ENCODE peak calls at places on chromosomes 2 and 18, in eight cellular contexts. One of them, this sample, is unnamed.

GRCh38 chr2:233600361-233600760 is 17.1 kb upstream of the UGT1A8 start:
- DNase-seq in stimulated activated naive B cell treated with anti-CD40 and anti-IgM and Interleukin-4, amounts not matched to agents 10 μg/mL and 1 μg/mL and 100 μg/mL, for 72 hours: no peak
- DNase-seq in kidney tubule cell: peak
- DNase-seq in breast epithelium: no peak
- DNase-seq in posterior cingulate gyrus: no peak
- DNase-seq in frontal cortex: no peak
- DNase-seq in choroid plexus epithelial cell: peak
- DNase-seq in T follicular helper cell: no peak
- DNase-seq in this sample: no peak

GRCh38 chr2:94881070-94881469 is 9.8 kb downstream of the TEKT4 start:
- DNase-seq in stimulated activated naive B cell treated with anti-CD40 and anti-IgM and Interleukin-4, amounts not matched to agents 10 μg/mL and 1 μg/mL and 100 μg/mL, for 72 hours: no peak
- DNase-seq in T follicular helper cell: no peak
- DNase-seq in frontal cortex: no peak
- DNase-seq in kidney tubule cell: no peak
- DNase-seq in posterior cingulate gyrus: no peak
- DNase-seq in breast epithelium: no peak
- DNase-seq in choroid plexus epithelial cell: no peak
- DNase-seq in this sample: no peak

GRCh38 chr2:108219688-108220087 is 20.1 kb upstream of the SULT1C3 start:
- DNase-seq in choroid plexus epithelial cell: no peak
- DNase-seq in posterior cingulate gyrus: no peak
- DNase-seq in kidney tubule cell: no peak
- DNase-seq in breast epithelium: no peak
- DNase-seq in stimulated activated naive B cell treated with anti-CD40 and anti-IgM and Interleukin-4, amounts not matched to agents 10 μg/mL and 1 μg/mL and 100 μg/mL, for 72 hours: no peak
- DNase-seq in frontal cortex: no peak
- DNase-seq in T follicular helper cell: no peak
- DNase-seq in this sample: no peak

GRCh38 chr2:106261871-106262321 is 67.8 kb upstream of the UXS1 start:
- DNase-seq in T follicular helper cell: no peak
- DNase-seq in posterior cingulate gyrus: no peak
- DNase-seq in stimulated activated naive B cell treated with anti-CD40 and anti-IgM and Interleukin-4, amounts not matched to agents 10 μg/mL and 1 μg/mL and 100 μg/mL, for 72 hours: no peak
- DNase-seq in kidney tubule cell: no peak
- DNase-seq in frontal cortex: no peak
- DNase-seq in breast epithelium: peak
- DNase-seq in choroid plexus epithelial cell: no peak
- DNase-seq in this sample: no peak

GRCh38 chr2:19352946-19353720 is 5.3 kb downstream of the OSR1 start:
- DNase-seq in breast epithelium: no peak
- DNase-seq in kidney tubule cell: no peak
- DNase-seq in choroid plexus epithelial cell: no peak
- DNase-seq in stimulated activated naive B cell treated with anti-CD40 and anti-IgM and Interleukin-4, amounts not matched to agents 10 μg/mL and 1 μg/mL and 100 μg/mL, for 72 hours: no peak
- DNase-seq in frontal cortex: no peak
- DNase-seq in posterior cingulate gyrus: no peak
- DNase-seq in T follicular helper cell: no peak
- DNase-seq in this sample: no peak

GRCh38 chr2:223949241-223949640 is 4.1 kb upstream of the WDFY1 start:
- DNase-seq in frontal cortex: no peak
- DNase-seq in T follicular helper cell: no peak
- DNase-seq in choroid plexus epithelial cell: no peak
- DNase-seq in breast epithelium: no peak
- DNase-seq in kidney tubule cell: no peak
- DNase-seq in stimulated activated naive B cell treated with anti-CD40 and anti-IgM and Interleukin-4, amounts not matched to agents 10 μg/mL and 1 μg/mL and 100 μg/mL, for 72 hours: no peak
- DNase-seq in posterior cingulate gyrus: no peak
- DNase-seq in this sample: no peak

GRCh38 chr18:31100598-31101147 is 1.5 kb downstream of the DSC2 start:
- DNase-seq in frontal cortex: no peak
- DNase-seq in breast epithelium: peak
- DNase-seq in choroid plexus epithelial cell: no peak
- DNase-seq in T follicular helper cell: no peak
- DNase-seq in kidney tubule cell: peak
- DNase-seq in stimulated activated naive B cell treated with anti-CD40 and anti-IgM and Interleukin-4, amounts not matched to agents 10 μg/mL and 1 μg/mL and 100 μg/mL, for 72 hours: no peak
- DNase-seq in posterior cingulate gyrus: peak
- DNase-seq in this sample: no peak

GRCh38 chr18:76914314-76914713 is 92.0 kb downstream of the ZNF236 start:
- DNase-seq in posterior cingulate gyrus: no peak
- DNase-seq in choroid plexus epithelial cell: no peak
- DNase-seq in stimulated activated naive B cell treated with anti-CD40 and anti-IgM and Interleukin-4, amounts not matched to agents 10 μg/mL and 1 μg/mL and 100 μg/mL, for 72 hours: peak
- DNase-seq in T follicular helper cell: no peak
- DNase-seq in frontal cortex: no peak
- DNase-seq in breast epithelium: no peak
- DNase-seq in kidney tubule cell: no peak
- DNase-seq in this sample: no peak

GRCh38 chr2:127161176-127162136 is 54.5 kb upstream of the BIN1 start:
- DNase-seq in frontal cortex: no peak
- DNase-seq in kidney tubule cell: peak
- DNase-seq in choroid plexus epithelial cell: peak
- DNase-seq in posterior cingulate gyrus: no peak
- DNase-seq in breast epithelium: no peak
- DNase-seq in T follicular helper cell: no peak
- DNase-seq in stimulated activated naive B cell treated with anti-CD40 and anti-IgM and Interleukin-4, amounts not matched to agents 10 μg/mL and 1 μg/mL and 100 μg/mL, for 72 hours: no peak
- DNase-seq in this sample: no peak

GRCh38 chr2:231397011-231397927 is 1.8 kb downstream of the B3GNT7 start:
- DNase-seq in kidney tubule cell: no peak
- DNase-seq in breast epithelium: no peak
- DNase-seq in frontal cortex: no peak
- DNase-seq in choroid plexus epithelial cell: no peak
- DNase-seq in posterior cingulate gyrus: no peak
- DNase-seq in T follicular helper cell: no peak
- DNase-seq in stimulated activated naive B cell treated with anti-CD40 and anti-IgM and Interleukin-4, amounts not matched to agents 10 μg/mL and 1 μg/mL and 100 μg/mL, for 72 hours: no peak
- DNase-seq in this sample: no peak

GRCh38 chr2:204725693-204726092 is 180.4 kb downstream of the PARD3B start:
- DNase-seq in kidney tubule cell: no peak
- DNase-seq in choroid plexus epithelial cell: no peak
- DNase-seq in frontal cortex: no peak
- DNase-seq in stimulated activated naive B cell treated with anti-CD40 and anti-IgM and Interleukin-4, amounts not matched to agents 10 μg/mL and 1 μg/mL and 100 μg/mL, for 72 hours: no peak
- DNase-seq in posterior cingulate gyrus: no peak
- DNase-seq in breast epithelium: no peak
- DNase-seq in T follicular helper cell: no peak
- DNase-seq in this sample: no peak

GRCh38 chr2:180747728-180748127 is 232.7 kb upstream of the UBE2E3 start:
- DNase-seq in T follicular helper cell: no peak
- DNase-seq in stimulated activated naive B cell treated with anti-CD40 and anti-IgM and Interleukin-4, amounts not matched to agents 10 μg/mL and 1 μg/mL and 100 μg/mL, for 72 hours: no peak
- DNase-seq in kidney tubule cell: peak
- DNase-seq in choroid plexus epithelial cell: peak
- DNase-seq in posterior cingulate gyrus: no peak
- DNase-seq in frontal cortex: no peak
- DNase-seq in breast epithelium: no peak
- DNase-seq in this sample: no peak

GRCh38 chr18:33666915-33667314 is 88.9 kb downstream of the ASXL3 start:
- DNase-seq in kidney tubule cell: no peak
- DNase-seq in stimulated activated naive B cell treated with anti-CD40 and anti-IgM and Interleukin-4, amounts not matched to agents 10 μg/mL and 1 μg/mL and 100 μg/mL, for 72 hours: no peak
- DNase-seq in choroid plexus epithelial cell: no peak
- DNase-seq in breast epithelium: no peak
- DNase-seq in T follicular helper cell: no peak
- DNase-seq in frontal cortex: no peak
- DNase-seq in posterior cingulate gyrus: no peak
- DNase-seq in this sample: no peak

GRCh38 chr18:48122376-48122775 is 191.9 kb upstream of the SMAD2 start:
- DNase-seq in choroid plexus epithelial cell: no peak
- DNase-seq in stimulated activated naive B cell treated with anti-CD40 and anti-IgM and Interleukin-4, amounts not matched to agents 10 μg/mL and 1 μg/mL and 100 μg/mL, for 72 hours: no peak
- DNase-seq in breast epithelium: no peak
- DNase-seq in frontal cortex: no peak
- DNase-seq in kidney tubule cell: no peak
- DNase-seq in T follicular helper cell: no peak
- DNase-seq in posterior cingulate gyrus: no peak
- DNase-seq in this sample: no peak

GRCh38 chr18:12384261-12384660 is 7.2 kb upstream of the AFG3L2 start:
- DNase-seq in T follicular helper cell: no peak
- DNase-seq in frontal cortex: no peak
- DNase-seq in posterior cingulate gyrus: no peak
- DNase-seq in breast epithelium: no peak
- DNase-seq in choroid plexus epithelial cell: no peak
- DNase-seq in stimulated activated naive B cell treated with anti-CD40 and anti-IgM and Interleukin-4, amounts not matched to agents 10 μg/mL and 1 μg/mL and 100 μg/mL, for 72 hours: no peak
- DNase-seq in kidney tubule cell: no peak
- DNase-seq in this sample: no peak

GRCh38 chr18:67104700-67105284 is 411.7 kb downstream of the DSEL start:
- DNase-seq in kidney tubule cell: peak
- DNase-seq in choroid plexus epithelial cell: peak
- DNase-seq in frontal cortex: no peak
- DNase-seq in T follicular helper cell: peak
- DNase-seq in posterior cingulate gyrus: no peak
- DNase-seq in stimulated activated naive B cell treated with anti-CD40 and anti-IgM and Interleukin-4, amounts not matched to agents 10 μg/mL and 1 μg/mL and 100 μg/mL, for 72 hours: no peak
- DNase-seq in breast epithelium: no peak
- DNase-seq in this sample: peak

GRCh38 chr2:157438907-157439791 is 4.7 kb downstream of the CYTIP start:
- DNase-seq in choroid plexus epithelial cell: no peak
- DNase-seq in frontal cortex: no peak
- DNase-seq in stimulated activated naive B cell treated with anti-CD40 and anti-IgM and Interleukin-4, amounts not matched to agents 10 μg/mL and 1 μg/mL and 100 μg/mL, for 72 hours: no peak
- DNase-seq in T follicular helper cell: no peak
- DNase-seq in posterior cingulate gyrus: no peak
- DNase-seq in breast epithelium: no peak
- DNase-seq in kidney tubule cell: peak
- DNase-seq in this sample: no peak

GRCh38 chr18:77177009-77177408 is 44.4 kb upstream of the MBP start:
- DNase-seq in stimulated activated naive B cell treated with anti-CD40 and anti-IgM and Interleukin-4, amounts not matched to agents 10 μg/mL and 1 μg/mL and 100 μg/mL, for 72 hours: no peak
- DNase-seq in posterior cingulate gyrus: no peak
- DNase-seq in breast epithelium: no peak
- DNase-seq in T follicular helper cell: no peak
- DNase-seq in frontal cortex: no peak
- DNase-seq in choroid plexus epithelial cell: peak
- DNase-seq in kidney tubule cell: peak
- DNase-seq in this sample: no peak

GRCh38 chr2:167192833-167193232 is 304.6 kb downstream of the XIRP2 start:
- DNase-seq in kidney tubule cell: peak
- DNase-seq in posterior cingulate gyrus: no peak
- DNase-seq in breast epithelium: no peak
- DNase-seq in T follicular helper cell: no peak
- DNase-seq in choroid plexus epithelial cell: peak
- DNase-seq in stimulated activated naive B cell treated with anti-CD40 and anti-IgM and Interleukin-4, amounts not matched to agents 10 μg/mL and 1 μg/mL and 100 μg/mL, for 72 hours: no peak
- DNase-seq in frontal cortex: no peak
- DNase-seq in this sample: no peak

This sample was measured in pulmonary artery endothelial cell.